ENCODE peak calls at places on chromosomes 5 and 9, in four cellular contexts. One of them, this sample, is unnamed.

GRCh38 chr9:12723409-12724028 is 30.3 kb downstream of the TYRP1 start:
- DNase-seq in HepG2: peak; percentile 10
- DNase-seq in H1: no peak
- DNase-seq in K562: no peak
- DNase-seq in this sample: peak; percentile 40

GRCh38 chr9:117744856-117745389 is 40.7 kb downstream of the TLR4 start:
- DNase-seq in K562: no peak
- DNase-seq in HepG2: no peak
- DNase-seq in H1: no peak
- DNase-seq in this sample: peak; percentile 19

GRCh38 chr5:58452566-58453258 is 7.2 kb downstream of the PLK2 start:
- DNase-seq in HepG2: no peak
- DNase-seq in K562: no peak
- DNase-seq in H1: no peak
- DNase-seq in this sample: peak; percentile 55

GRCh38 chr9:95552814-95553546 is 36.2 kb upstream of the PTCH1 start:
- DNase-seq in HepG2: no peak
- DNase-seq in K562: no peak
- DNase-seq in H1: peak; percentile 80
- DNase-seq in this sample: peak; percentile 16

GRCh38 chr5:1130218-1130946 is 18.5 kb upstream of the SLC12A7 start:
- DNase-seq in K562: no peak
- DNase-seq in HepG2: no peak
- DNase-seq in H1: no peak
- DNase-seq in this sample: no peak

GRCh38 chr9:77997611-77998349 is 33.8 kb downstream of the GNAQ start:
- DNase-seq in HepG2: no peak
- DNase-seq in H1: no peak
- DNase-seq in K562: no peak
- DNase-seq in this sample: peak; percentile 94

GRCh38 chr5:17295671-17296070 is 78.2 kb downstream of the BASP1 start:
- DNase-seq in H1: no peak
- DNase-seq in HepG2: no peak
- DNase-seq in K562: no peak
- DNase-seq in this sample: no peak

GRCh38 chr5:143354025-143354424 is 49.5 kb downstream of the NR3C1 start:
- DNase-seq in HepG2: no peak
- DNase-seq in H1: no peak
- DNase-seq in K562: no peak
- DNase-seq in this sample: no peak

GRCh38 chr9:72271617-72272478 is 93.2 kb downstream of the ZFAND5 start:
- DNase-seq in HepG2: peak; percentile 46
- DNase-seq in K562: peak; percentile 58
- DNase-seq in H1: peak; percentile 67
- DNase-seq in this sample: peak; percentile 48

GRCh38 chr9:126587187-126588185 is 26.2 kb upstream of the LMX1B start:
- DNase-seq in H1: no peak
- DNase-seq in HepG2: peak; percentile 68
- DNase-seq in K562: no peak
- DNase-seq in this sample: peak; percentile 94

GRCh38 chr5:139369181-139369580 is 13.9 kb downstream of the SLC23A1 start:
- DNase-seq in HepG2: no peak
- DNase-seq in K562: no peak
- DNase-seq in H1: no peak
- DNase-seq in this sample: no peak

GRCh38 chr5:99607124-99607523 is 678.3 kb upstream of the CHD1 start:
- DNase-seq in H1: no peak
- DNase-seq in K562: no peak
- DNase-seq in HepG2: no peak
- DNase-seq in this sample: no peak

GRCh38 chr9:81844131-81844567 is 84.1 kb upstream of the SPATA31D4 start:
- DNase-seq in HepG2: peak; percentile 15
- DNase-seq in K562: no peak
- DNase-seq in H1: no peak
- DNase-seq in this sample: no peak

GRCh38 chr5:52760695-52761366 is 26.9 kb upstream of the ITGA1 start:
- DNase-seq in K562: no peak
- DNase-seq in H1: no peak
- DNase-seq in HepG2: no peak
- DNase-seq in this sample: no peak

GRCh38 chr5:141782991-141783598 is 95.1 kb downstream of the PCDH1 start:
- DNase-seq in H1: no peak
- DNase-seq in HepG2: no peak
- DNase-seq in K562: no peak
- DNase-seq in this sample: no peak

GRCh38 chr9:72497476-72498065 is 23.8 kb upstream of the TMC1 start:
- DNase-seq in K562: no peak
- DNase-seq in H1: no peak
- DNase-seq in HepG2: no peak
- DNase-seq in this sample: no peak

GRCh38 chr9:126347911-126348760 is 21.5 kb downstream of the MVB12B start:
- DNase-seq in H1: no peak
- DNase-seq in HepG2: no peak
- DNase-seq in K562: no peak
- DNase-seq in this sample: no peak

GRCh38 chr5:17000296-17000939 is 64.3 kb upstream of the MYO10 start:
- DNase-seq in H1: no peak
- DNase-seq in HepG2: no peak
- DNase-seq in K562: no peak
- DNase-seq in this sample: peak; percentile 77

GRCh38 chr5:178941361-178941760 is 363 bp downstream of the ZNF454 start:
- DNase-seq in H1: no peak
- DNase-seq in HepG2: no peak
- DNase-seq in K562: no peak
- DNase-seq in this sample: no peak

GRCh38 chr5:95771109-95771708 is 40.1 kb downstream of the RHOBTB3 start:
- DNase-seq in K562: no peak
- DNase-seq in H1: no peak
- DNase-seq in HepG2: peak; percentile 69
- DNase-seq in this sample: peak; percentile 90

GRCh38 chr9:136532799-136533774 is 12.8 kb downstream of the NOTCH1 start:
- DNase-seq in HepG2: no peak
- DNase-seq in H1: no peak
- DNase-seq in K562: no peak
- DNase-seq in this sample: no peak

GRCh38 chr9:136138566-136138965 is 19.9 kb upstream of the TMEM250 start:
- DNase-seq in H1: peak; percentile 95
- DNase-seq in HepG2: peak; percentile 44
- DNase-seq in K562: peak; percentile 81
- DNase-seq in this sample: peak; percentile 21

DNA sequence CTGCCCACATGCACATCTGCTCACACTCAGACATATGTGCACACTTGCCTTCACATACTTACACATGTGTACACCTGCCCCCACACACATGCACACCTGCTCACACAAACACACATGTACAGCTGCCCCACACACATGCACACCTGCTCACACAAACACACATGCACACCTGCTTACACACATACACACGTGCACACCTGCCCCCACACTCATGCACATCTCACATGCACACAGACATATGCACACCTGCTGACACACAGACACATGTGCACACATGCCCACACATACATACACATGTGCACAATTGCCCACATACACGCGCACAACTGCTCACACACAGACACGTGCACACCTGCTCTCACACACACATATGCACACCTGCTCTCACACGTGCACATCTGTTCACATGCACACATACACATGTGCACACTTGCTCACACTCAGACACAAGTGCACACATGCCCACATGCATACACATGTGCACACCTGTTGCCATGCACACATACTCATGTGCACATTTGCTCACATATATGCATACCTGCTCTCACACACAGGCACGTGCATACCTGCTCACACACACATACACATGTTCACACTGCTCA is 147.8 kb upstream of the FOXD4L5 start:
- DNase-seq in HepG2: no peak
- DNase-seq in H1: no peak
- DNase-seq in K562: no peak
- DNase-seq in this sample: no peak
- TF ChIP-seq JUN in HepG2: no peak
- TF ChIP-seq JUN in H1: no peak
- TF ChIP-seq JUN in K562: no peak
- TF ChIP-seq JUN in this sample: no peak

GRCh38 chr9:36791204-36791948 is 218.7 kb downstream of the MELK start:
- DNase-seq in HepG2: no peak
- DNase-seq in K562: no peak
- DNase-seq in H1: no peak
- DNase-seq in this sample: no peak
- H2AFZ ChIP-seq in HepG2: no peak overlapping the region
- H2AFZ ChIP-seq in K562: no peak overlapping the region
- H2AFZ ChIP-seq in H1: peak overlapping the region; percentile 80
- H2AFZ ChIP-seq in this sample: no peak overlapping the region

GRCh38 chr5:93079046-93079445 is 502.0 kb downstream of the NR2F1-AS1 start:
- DNase-seq in HepG2: peak; percentile 64
- DNase-seq in K562: no peak
- DNase-seq in H1: no peak
- DNase-seq in this sample: no peak
- TF ChIP-seq JUN in HepG2: peak; percentile 9
- TF ChIP-seq JUN in K562: no peak
- TF ChIP-seq JUN in H1: no peak
- TF ChIP-seq JUN in this sample: no peak

DNA sequence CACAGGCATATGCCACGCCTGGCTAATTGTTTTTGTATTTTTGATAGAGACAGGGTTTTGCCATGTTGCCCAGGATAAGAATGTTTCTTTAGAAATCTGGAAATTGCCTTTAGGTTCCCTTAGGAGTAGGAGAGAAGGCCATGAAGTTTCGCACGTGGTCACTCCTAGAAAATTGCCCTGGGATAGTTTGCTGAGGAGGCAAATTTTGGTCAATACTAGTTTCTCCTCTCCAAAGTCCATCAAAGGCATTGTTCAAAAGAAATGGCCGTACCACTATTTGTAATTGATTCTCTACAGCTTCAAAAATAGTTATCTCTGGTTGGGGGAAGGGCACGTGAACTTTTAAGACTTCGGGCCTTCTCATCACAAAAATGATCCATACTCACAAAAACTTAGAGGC is 845 bp upstream of the SLC30A5 start:
- DNase-seq in H1: peak; percentile 16
- DNase-seq in K562: no peak
- DNase-seq in HepG2: no peak
- DNase-seq in this sample: no peak
- H2AFZ ChIP-seq in H1: peak overlapping the region; percentile 89
- H2AFZ ChIP-seq in K562: peak overlapping the region; percentile 95
- H2AFZ ChIP-seq in HepG2: no peak overlapping the region
- H2AFZ ChIP-seq in this sample: peak overlapping the region; percentile 58

GRCh38 chr5:177134653-177135225 is 1.2 kb downstream of the NSD1 start:
- DNase-seq in K562: no peak
- DNase-seq in H1: no peak
- DNase-seq in HepG2: no peak
- DNase-seq in this sample: no peak
- TF ChIP-seq JUN in K562: no peak
- TF ChIP-seq JUN in H1: no peak
- TF ChIP-seq JUN in HepG2: no peak
- TF ChIP-seq JUN in this sample: no peak

GRCh38 chr9:107131108-107131799 is 151.8 kb upstream of the RAD23B start:
- DNase-seq in HepG2: no peak
- DNase-seq in K562: no peak
- DNase-seq in H1: no peak
- DNase-seq in this sample: no peak
- H2AFZ ChIP-seq in HepG2: no peak overlapping the region
- H2AFZ ChIP-seq in K562: no peak overlapping the region
- H2AFZ ChIP-seq in H1: peak overlapping the region; percentile 50
- H2AFZ ChIP-seq in this sample: no peak overlapping the region

This sample was measured in endothelial cell of umbilical vein.